ENCODE peak calls at places on chromosomes 4 and X, in seven cellular contexts. U, H, N, O, S, L and P are unnamed samples.

GRCh38 chr4:163063891-163064290 is 102.8 kb downstream of the NAF1 start:
- DNase-seq in L (no peak), U (no peak), H (peak), S (no peak), O (no peak), N (no peak), P (no peak)

GRCh38 chrX:2176733-2177132 is 324.0 kb downstream of the DHRSX start:
- DNase-seq in H (no peak), N (no peak), S (no peak), O (no peak), L (no peak), U (no peak), P (no peak)

GRCh38 chr4:80500593-80500992 is 165.1 kb downstream of the CFAP299 start:
- DNase-seq in N (no peak), U (no peak), H (peak), L (no peak), S (no peak), O (no peak), P (no peak)

GRCh38 chr4:113826431-113826830 is 64.9 kb upstream of the CAMK2D start:
- DNase-seq in U (peak), O (no peak), L (no peak), S (no peak), N (no peak), H (no peak), P (no peak)

GRCh38 chr4:13313856-13314255 is 170.3 kb downstream of the RAB28 start:
- DNase-seq in L (no peak), S (no peak), N (no peak), H (peak), O (no peak), U (no peak), P (no peak)

GRCh38 chr4:41339812-41340809 is 83.4 kb downstream of the UCHL1 start:
- DNase-seq in L (peak), S (no peak), N (peak), H (peak), U (peak), O (peak), P (peak)

GRCh38 chr4:86497980-86498379 is 96.1 kb upstream of the PTPN13 start:
- DNase-seq in O (no peak), N (peak), S (no peak), U (no peak), H (no peak), L (peak), P (no peak)

GRCh38 chr4:110055014-110055768 is 142.5 kb downstream of the EGF start:
- DNase-seq in L (peak), N (no peak), O (peak), S (no peak), H (peak), U (no peak), P (peak)

GRCh38 chrX:70260104-70260503 is at the start of gene P2RY4:
- DNase-seq in N (no peak), L (no peak), S (no peak), O (no peak), H (no peak), U (no peak), P (no peak)